ENCODE peak calls at places on chromosomes 11 and 22, in seven cellular contexts. One of them, this sample, is unnamed.

GRCh38 chr11:76132268-76132667 is 74.0 kb downstream of the WNT11 start:
- DNase-seq in activated gamma-delta T cell: no peak
- DNase-seq in AML-193: no peak
- DNase-seq in stimulated activated effector memory CD8-positive, alpha-beta T cell treated with anti-CD3 and anti-CD28 coated beads, Interleukin-12 subunit alpha, Interleukin-12 subunit beta, amount 100 ng/mL, for 72 hours: no peak
- DNase-seq in HFF-Myc: no peak
- DNase-seq in mesothelial cell of epicardium: no peak
- DNase-seq in LoVo: no peak
- DNase-seq in this sample: no peak

GRCh38 chr11:129785383-129786111 is 30.1 kb upstream of the TMEM45B start:
- DNase-seq in activated gamma-delta T cell: no peak
- DNase-seq in AML-193: peak
- DNase-seq in stimulated activated effector memory CD8-positive, alpha-beta T cell treated with anti-CD3 and anti-CD28 coated beads, Interleukin-12 subunit alpha, Interleukin-12 subunit beta, amount 100 ng/mL, for 72 hours: no peak
- DNase-seq in HFF-Myc: no peak
- DNase-seq in mesothelial cell of epicardium: no peak
- DNase-seq in LoVo: peak
- DNase-seq in this sample: no peak

GRCh38 chr11:33268945-33269567 is 11.9 kb downstream of the HIPK3 start:
- DNase-seq in activated gamma-delta T cell: no peak
- DNase-seq in AML-193: no peak
- DNase-seq in stimulated activated effector memory CD8-positive, alpha-beta T cell treated with anti-CD3 and anti-CD28 coated beads, Interleukin-12 subunit alpha, Interleukin-12 subunit beta, amount 100 ng/mL, for 72 hours: no peak
- DNase-seq in HFF-Myc: no peak
- DNase-seq in mesothelial cell of epicardium: no peak
- DNase-seq in LoVo: no peak
- DNase-seq in this sample: no peak

GRCh38 chr11:46210133-46210636 is 67.3 kb upstream of the CREB3L1 start:
- DNase-seq in activated gamma-delta T cell: no peak
- DNase-seq in AML-193: peak
- DNase-seq in stimulated activated effector memory CD8-positive, alpha-beta T cell treated with anti-CD3 and anti-CD28 coated beads, Interleukin-12 subunit alpha, Interleukin-12 subunit beta, amount 100 ng/mL, for 72 hours: no peak
- DNase-seq in HFF-Myc: peak
- DNase-seq in mesothelial cell of epicardium: no peak
- DNase-seq in LoVo: no peak
- DNase-seq in this sample: no peak

GRCh38 chr11:117807482-117808272 is 10.7 kb upstream of the DSCAML1 start:
- DNase-seq in activated gamma-delta T cell: no peak
- DNase-seq in AML-193: peak
- DNase-seq in stimulated activated effector memory CD8-positive, alpha-beta T cell treated with anti-CD3 and anti-CD28 coated beads, Interleukin-12 subunit alpha, Interleukin-12 subunit beta, amount 100 ng/mL, for 72 hours: peak
- DNase-seq in HFF-Myc: no peak
- DNase-seq in mesothelial cell of epicardium: peak
- DNase-seq in LoVo: peak
- DNase-seq in this sample: no peak

GRCh38 chr11:20617346-20617745 is 17.9 kb downstream of the SLC6A5 start:
- DNase-seq in activated gamma-delta T cell: no peak
- DNase-seq in AML-193: no peak
- DNase-seq in stimulated activated effector memory CD8-positive, alpha-beta T cell treated with anti-CD3 and anti-CD28 coated beads, Interleukin-12 subunit alpha, Interleukin-12 subunit beta, amount 100 ng/mL, for 72 hours: no peak
- DNase-seq in HFF-Myc: no peak
- DNase-seq in mesothelial cell of epicardium: no peak
- DNase-seq in LoVo: no peak
- DNase-seq in this sample: no peak

GRCh38 chr22:31281733-31282132 is 10.6 kb downstream of the PIK3IP1 start:
- DNase-seq in activated gamma-delta T cell: no peak
- DNase-seq in AML-193: no peak
- DNase-seq in stimulated activated effector memory CD8-positive, alpha-beta T cell treated with anti-CD3 and anti-CD28 coated beads, Interleukin-12 subunit alpha, Interleukin-12 subunit beta, amount 100 ng/mL, for 72 hours: no peak
- DNase-seq in HFF-Myc: no peak
- DNase-seq in mesothelial cell of epicardium: no peak
- DNase-seq in LoVo: no peak
- DNase-seq in this sample: no peak

GRCh38 chr11:64258946-64259532 is 7.7 kb downstream of the PLCB3 start:
- DNase-seq in activated gamma-delta T cell: no peak
- DNase-seq in AML-193: no peak
- DNase-seq in stimulated activated effector memory CD8-positive, alpha-beta T cell treated with anti-CD3 and anti-CD28 coated beads, Interleukin-12 subunit alpha, Interleukin-12 subunit beta, amount 100 ng/mL, for 72 hours: no peak
- DNase-seq in HFF-Myc: no peak
- DNase-seq in mesothelial cell of epicardium: no peak
- DNase-seq in LoVo: no peak
- DNase-seq in this sample: no peak

GRCh38 chr11:134647066-134647746 is 235.2 kb upstream of the B3GAT1 start:
- DNase-seq in activated gamma-delta T cell: no peak
- DNase-seq in AML-193: no peak
- DNase-seq in stimulated activated effector memory CD8-positive, alpha-beta T cell treated with anti-CD3 and anti-CD28 coated beads, Interleukin-12 subunit alpha, Interleukin-12 subunit beta, amount 100 ng/mL, for 72 hours: no peak
- DNase-seq in HFF-Myc: no peak
- DNase-seq in mesothelial cell of epicardium: no peak
- DNase-seq in LoVo: no peak
- DNase-seq in this sample: no peak

GRCh38 chr11:69101100-69101791 is 52.5 kb downstream of the TPCN2 start:
- DNase-seq in activated gamma-delta T cell: peak
- DNase-seq in AML-193: peak
- DNase-seq in stimulated activated effector memory CD8-positive, alpha-beta T cell treated with anti-CD3 and anti-CD28 coated beads, Interleukin-12 subunit alpha, Interleukin-12 subunit beta, amount 100 ng/mL, for 72 hours: peak
- DNase-seq in HFF-Myc: no peak
- DNase-seq in mesothelial cell of epicardium: peak
- DNase-seq in LoVo: peak
- DNase-seq in this sample: peak

GRCh38 chr22:32307617-32308016 is 50.0 kb upstream of the RFPL3 start:
- DNase-seq in activated gamma-delta T cell: no peak
- DNase-seq in AML-193: no peak
- DNase-seq in stimulated activated effector memory CD8-positive, alpha-beta T cell treated with anti-CD3 and anti-CD28 coated beads, Interleukin-12 subunit alpha, Interleukin-12 subunit beta, amount 100 ng/mL, for 72 hours: no peak
- DNase-seq in HFF-Myc: no peak
- DNase-seq in mesothelial cell of epicardium: no peak
- DNase-seq in LoVo: no peak
- DNase-seq in this sample: no peak

GRCh38 chr11:76888989-76889388 is 28.3 kb downstream of the ACER3 start:
- DNase-seq in activated gamma-delta T cell: no peak
- DNase-seq in AML-193: no peak
- DNase-seq in stimulated activated effector memory CD8-positive, alpha-beta T cell treated with anti-CD3 and anti-CD28 coated beads, Interleukin-12 subunit alpha, Interleukin-12 subunit beta, amount 100 ng/mL, for 72 hours: no peak
- DNase-seq in HFF-Myc: no peak
- DNase-seq in mesothelial cell of epicardium: no peak
- DNase-seq in LoVo: no peak
- DNase-seq in this sample: no peak

GRCh38 chr22:35357883-35358621 is 22.8 kb upstream of the HMOX1 start:
- DNase-seq in activated gamma-delta T cell: no peak
- DNase-seq in AML-193: no peak
- DNase-seq in stimulated activated effector memory CD8-positive, alpha-beta T cell treated with anti-CD3 and anti-CD28 coated beads, Interleukin-12 subunit alpha, Interleukin-12 subunit beta, amount 100 ng/mL, for 72 hours: no peak
- DNase-seq in HFF-Myc: no peak
- DNase-seq in mesothelial cell of epicardium: no peak
- DNase-seq in LoVo: no peak
- DNase-seq in this sample: no peak

GRCh38 chr11:61406991-61407728 is 14.8 kb downstream of the TMEM216 start:
- DNase-seq in activated gamma-delta T cell: no peak
- DNase-seq in AML-193: no peak
- DNase-seq in stimulated activated effector memory CD8-positive, alpha-beta T cell treated with anti-CD3 and anti-CD28 coated beads, Interleukin-12 subunit alpha, Interleukin-12 subunit beta, amount 100 ng/mL, for 72 hours: no peak
- DNase-seq in HFF-Myc: no peak
- DNase-seq in mesothelial cell of epicardium: no peak
- DNase-seq in LoVo: no peak
- DNase-seq in this sample: no peak

GRCh38 chr11:117230286-117230961 is 1.4 kb downstream of the PCSK7 start:
- DNase-seq in activated gamma-delta T cell: no peak
- DNase-seq in AML-193: no peak
- DNase-seq in stimulated activated effector memory CD8-positive, alpha-beta T cell treated with anti-CD3 and anti-CD28 coated beads, Interleukin-12 subunit alpha, Interleukin-12 subunit beta, amount 100 ng/mL, for 72 hours: peak
- DNase-seq in HFF-Myc: no peak
- DNase-seq in mesothelial cell of epicardium: no peak
- DNase-seq in LoVo: no peak
- DNase-seq in this sample: no peak

GRCh38 chr11:74278721-74279148 is 32.7 kb downstream of the P4HA3 start:
- DNase-seq in activated gamma-delta T cell: no peak
- DNase-seq in AML-193: no peak
- DNase-seq in stimulated activated effector memory CD8-positive, alpha-beta T cell treated with anti-CD3 and anti-CD28 coated beads, Interleukin-12 subunit alpha, Interleukin-12 subunit beta, amount 100 ng/mL, for 72 hours: no peak
- DNase-seq in HFF-Myc: peak
- DNase-seq in mesothelial cell of epicardium: no peak
- DNase-seq in LoVo: peak
- DNase-seq in this sample: no peak

GRCh38 chr11:73760066-73760679 is 701 bp downstream of the RAB6A start:
- DNase-seq in activated gamma-delta T cell: peak
- DNase-seq in AML-193: no peak
- DNase-seq in stimulated activated effector memory CD8-positive, alpha-beta T cell treated with anti-CD3 and anti-CD28 coated beads, Interleukin-12 subunit alpha, Interleukin-12 subunit beta, amount 100 ng/mL, for 72 hours: no peak
- DNase-seq in HFF-Myc: no peak
- DNase-seq in mesothelial cell of epicardium: peak
- DNase-seq in LoVo: no peak
- DNase-seq in this sample: no peak

GRCh38 chr11:10844364-10844763 is 13.5 kb downstream of the ZBED5 start:
- DNase-seq in activated gamma-delta T cell: no peak
- DNase-seq in AML-193: no peak
- DNase-seq in stimulated activated effector memory CD8-positive, alpha-beta T cell treated with anti-CD3 and anti-CD28 coated beads, Interleukin-12 subunit alpha, Interleukin-12 subunit beta, amount 100 ng/mL, for 72 hours: no peak
- DNase-seq in HFF-Myc: no peak
- DNase-seq in mesothelial cell of epicardium: no peak
- DNase-seq in LoVo: no peak
- DNase-seq in this sample: no peak

GRCh38 chr11:61754534-61755482 is 2.4 kb downstream of the MYRF start:
- DNase-seq in activated gamma-delta T cell: no peak
- DNase-seq in AML-193: no peak
- DNase-seq in stimulated activated effector memory CD8-positive, alpha-beta T cell treated with anti-CD3 and anti-CD28 coated beads, Interleukin-12 subunit alpha, Interleukin-12 subunit beta, amount 100 ng/mL, for 72 hours: no peak
- DNase-seq in HFF-Myc: no peak
- DNase-seq in mesothelial cell of epicardium: peak
- DNase-seq in LoVo: no peak
- DNase-seq in this sample: no peak

GRCh38 chr11:66720223-66720898 is 8.7 kb downstream of the SPTBN2 start:
- DNase-seq in activated gamma-delta T cell: no peak
- DNase-seq in AML-193: no peak
- DNase-seq in stimulated activated effector memory CD8-positive, alpha-beta T cell treated with anti-CD3 and anti-CD28 coated beads, Interleukin-12 subunit alpha, Interleukin-12 subunit beta, amount 100 ng/mL, for 72 hours: peak
- DNase-seq in HFF-Myc: peak
- DNase-seq in mesothelial cell of epicardium: peak
- DNase-seq in LoVo: no peak
- DNase-seq in this sample: no peak

GRCh38 chr11:10680956-10681487 is 12.5 kb downstream of the IRAG1 start:
- DNase-seq in activated gamma-delta T cell: no peak
- DNase-seq in AML-193: no peak
- DNase-seq in stimulated activated effector memory CD8-positive, alpha-beta T cell treated with anti-CD3 and anti-CD28 coated beads, Interleukin-12 subunit alpha, Interleukin-12 subunit beta, amount 100 ng/mL, for 72 hours: no peak
- DNase-seq in HFF-Myc: no peak
- DNase-seq in mesothelial cell of epicardium: no peak
- DNase-seq in LoVo: no peak
- DNase-seq in this sample: no peak